ENCODE peak calls at places on chromosome 11, in nine cellular contexts. One of them, this sample, is unnamed.
A peak's percentile ranks its signal among the peaks of the same experiment; 100 is the strongest.

GRCh38 chr11:126113515-126113957 is 50.9 kb upstream of the CDON start:
- DNase-seq in neural progenitor cell: peak; percentile 28
- DNase-seq in suprapubic skin: peak; percentile 94
- DNase-seq in astrocyte of the spinal cord: peak; percentile 86
- DNase-seq in cardiac muscle cell: peak; percentile 98
- DNase-seq in Calu3: peak; percentile 83
- DNase-seq in RWPE1: peak; percentile 72
- DNase-seq in GM10248: no peak
- DNase-seq in stomach: peak; percentile 93
- DNase-seq in this sample: peak; percentile 97

GRCh38 chr11:57793711-57794110 is 32.1 kb downstream of the CTNND1 start:
- DNase-seq in suprapubic skin: no peak
- DNase-seq in stomach: no peak
- DNase-seq in Calu3: no peak
- DNase-seq in cardiac muscle cell: no peak
- DNase-seq in GM10248: no peak
- DNase-seq in astrocyte of the spinal cord: no peak
- DNase-seq in RWPE1: no peak
- DNase-seq in neural progenitor cell: no peak
- DNase-seq in this sample: no peak

GRCh38 chr11:9075441-9076000 is 15.9 kb downstream of the SCUBE2 start:
- DNase-seq in cardiac muscle cell: peak; percentile 20
- DNase-seq in astrocyte of the spinal cord: no peak
- DNase-seq in GM10248: no peak
- DNase-seq in Calu3: no peak
- DNase-seq in RWPE1: no peak
- DNase-seq in stomach: peak; percentile 43
- DNase-seq in suprapubic skin: no peak
- DNase-seq in neural progenitor cell: no peak
- DNase-seq in this sample: no peak

GRCh38 chr11:78170413-78170812 is 18.0 kb downstream of the KCTD21 start:
- DNase-seq in stomach: no peak
- DNase-seq in neural progenitor cell: no peak
- DNase-seq in GM10248: no peak
- DNase-seq in astrocyte of the spinal cord: no peak
- DNase-seq in Calu3: no peak
- DNase-seq in cardiac muscle cell: no peak
- DNase-seq in suprapubic skin: no peak
- DNase-seq in RWPE1: no peak
- DNase-seq in this sample: no peak

GRCh38 chr11:70243912-70244652 is 26.4 kb upstream of the PPFIA1 start:
- DNase-seq in GM10248: no peak
- DNase-seq in cardiac muscle cell: peak; percentile 47
- DNase-seq in stomach: no peak
- DNase-seq in astrocyte of the spinal cord: no peak
- DNase-seq in Calu3: no peak
- DNase-seq in RWPE1: peak; percentile 78
- DNase-seq in suprapubic skin: no peak
- DNase-seq in neural progenitor cell: no peak
- DNase-seq in this sample: no peak

GRCh38 chr11:9827700-9828099 is 163.8 kb downstream of the SWAP70 start:
- DNase-seq in cardiac muscle cell: no peak
- DNase-seq in neural progenitor cell: no peak
- DNase-seq in suprapubic skin: no peak
- DNase-seq in astrocyte of the spinal cord: no peak
- DNase-seq in stomach: no peak
- DNase-seq in Calu3: no peak
- DNase-seq in GM10248: no peak
- DNase-seq in RWPE1: no peak
- DNase-seq in this sample: no peak

GRCh38 chr11:95790933-95791247 is 592 bp downstream of the CEP57 start:
- DNase-seq in Calu3: peak; percentile 58
- DNase-seq in neural progenitor cell: peak; percentile 77
- DNase-seq in cardiac muscle cell: peak; percentile 72
- DNase-seq in suprapubic skin: peak; percentile 80
- DNase-seq in stomach: peak; percentile 71
- DNase-seq in astrocyte of the spinal cord: peak; percentile 61
- DNase-seq in RWPE1: peak; percentile 61
- DNase-seq in GM10248: peak; percentile 22
- DNase-seq in this sample: peak; percentile 30

GRCh38 chr11:27012254-27012921 is 18.5 kb downstream of the FIBIN start:
- DNase-seq in Calu3: no peak
- DNase-seq in RWPE1: no peak
- DNase-seq in cardiac muscle cell: peak; percentile 76
- DNase-seq in stomach: no peak
- DNase-seq in suprapubic skin: no peak
- DNase-seq in astrocyte of the spinal cord: peak; percentile 89
- DNase-seq in GM10248: no peak
- DNase-seq in neural progenitor cell: peak; percentile 26
- DNase-seq in this sample: peak; percentile 34

GRCh38 chr11:72587696-72588095 is 86.5 kb downstream of the PDE2A start:
- DNase-seq in GM10248: no peak
- DNase-seq in stomach: no peak
- DNase-seq in RWPE1: no peak
- DNase-seq in suprapubic skin: no peak
- DNase-seq in cardiac muscle cell: no peak
- DNase-seq in neural progenitor cell: no peak
- DNase-seq in Calu3: no peak
- DNase-seq in astrocyte of the spinal cord: no peak
- DNase-seq in this sample: no peak

GRCh38 chr11:72591785-72592490 is 82.3 kb downstream of the PDE2A start:
- DNase-seq in astrocyte of the spinal cord: no peak
- DNase-seq in neural progenitor cell: no peak
- DNase-seq in cardiac muscle cell: no peak
- DNase-seq in stomach: no peak
- DNase-seq in RWPE1: no peak
- DNase-seq in GM10248: no peak
- DNase-seq in suprapubic skin: no peak
- DNase-seq in Calu3: no peak
- DNase-seq in this sample: no peak

GRCh38 chr11:72588656-72589410 is 85.4 kb downstream of the PDE2A start:
- DNase-seq in neural progenitor cell: no peak
- DNase-seq in RWPE1: no peak
- DNase-seq in Calu3: no peak
- DNase-seq in cardiac muscle cell: no peak
- DNase-seq in stomach: no peak
- DNase-seq in suprapubic skin: no peak
- DNase-seq in astrocyte of the spinal cord: no peak
- DNase-seq in GM10248: no peak
- DNase-seq in this sample: no peak

GRCh38 chr11:72591023-72591422 is 83.2 kb downstream of the PDE2A start:
- DNase-seq in stomach: no peak
- DNase-seq in suprapubic skin: no peak
- DNase-seq in RWPE1: no peak
- DNase-seq in GM10248: no peak
- DNase-seq in astrocyte of the spinal cord: no peak
- DNase-seq in Calu3: no peak
- DNase-seq in neural progenitor cell: no peak
- DNase-seq in cardiac muscle cell: no peak
- DNase-seq in this sample: no peak

DNA sequence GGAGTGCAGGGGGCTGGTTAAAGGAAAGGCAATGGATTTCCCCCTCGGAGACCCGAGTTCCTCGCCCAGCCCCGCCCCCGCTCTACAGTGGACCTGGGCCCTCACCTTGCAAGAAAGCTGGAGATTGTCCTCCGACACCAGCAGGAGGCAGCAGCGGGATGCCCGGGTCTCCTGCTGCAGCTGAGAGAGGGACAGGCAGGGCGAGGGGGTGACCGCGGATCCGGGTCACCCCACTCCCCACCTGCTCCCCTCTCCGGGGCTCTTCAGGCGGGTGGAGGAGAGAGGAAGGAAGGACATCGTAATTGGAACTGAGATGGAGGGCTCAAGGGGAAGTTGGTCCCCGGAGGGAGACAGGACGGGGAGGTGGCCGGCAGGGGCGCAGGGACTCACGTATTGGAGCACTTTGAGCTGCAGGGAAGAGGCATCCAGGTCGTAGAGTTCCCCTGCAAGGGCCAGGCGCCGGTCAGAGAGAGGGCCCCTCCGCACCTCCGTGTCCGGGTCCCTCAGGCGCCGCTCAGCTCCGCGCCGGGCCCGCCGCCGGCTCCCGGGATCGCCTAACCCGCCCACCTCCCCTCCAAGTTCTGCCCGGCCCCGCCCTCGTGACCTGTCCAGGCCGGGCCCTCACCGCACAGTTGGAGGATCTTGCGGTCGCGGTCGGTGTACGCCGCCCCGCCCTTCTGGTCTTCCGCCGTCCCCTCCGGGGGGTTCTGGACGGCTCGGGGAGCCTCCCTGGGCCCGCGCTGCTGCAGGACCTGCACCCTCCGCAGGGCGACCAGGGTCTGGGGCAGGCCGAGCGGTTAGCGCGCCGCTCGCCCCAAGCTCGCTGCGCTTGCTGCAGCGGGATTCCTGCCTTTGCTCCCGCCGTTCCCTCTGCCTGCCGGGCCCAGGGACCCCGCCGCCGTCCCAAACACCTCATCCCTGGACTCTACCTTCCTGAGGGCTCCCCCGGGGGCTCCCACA is 84.1 kb downstream of the PDE2A start:
- DNase-seq in stomach: peak; percentile 47
- DNase-seq in astrocyte of the spinal cord: peak; percentile 14
- DNase-seq in neural progenitor cell: peak; percentile 83
- DNase-seq in cardiac muscle cell: peak; percentile 27
- DNase-seq in suprapubic skin: no peak
- DNase-seq in Calu3: peak; percentile 64
- DNase-seq in RWPE1: no peak
- DNase-seq in GM10248: peak; percentile 56
- DNase-seq in this sample: no peak
- TF ChIP-seq CTCF in stomach: no peak
- TF ChIP-seq CTCF in astrocyte of the spinal cord: peak; percentile 55
- TF ChIP-seq CTCF in neural progenitor cell: peak; percentile 72
- TF ChIP-seq CTCF in cardiac muscle cell: peak; percentile 56
- TF ChIP-seq CTCF in suprapubic skin: no peak
- TF ChIP-seq CTCF in Calu3: peak; percentile 38
- TF ChIP-seq CTCF in RWPE1: no peak
- TF ChIP-seq CTCF in GM10248: peak; percentile 53
- TF ChIP-seq CTCF in this sample: peak; percentile 66

GRCh38 chr11:119696378-119697157 is 32.4 kb downstream of the NECTIN1 start:
- DNase-seq in stomach: no peak
- DNase-seq in RWPE1: peak; percentile 95
- DNase-seq in GM10248: no peak
- DNase-seq in astrocyte of the spinal cord: no peak
- DNase-seq in suprapubic skin: no peak
- DNase-seq in Calu3: no peak
- DNase-seq in cardiac muscle cell: no peak
- DNase-seq in neural progenitor cell: peak; percentile 58
- DNase-seq in this sample: no peak

GRCh38 chr11:119692547-119692834 is 36.5 kb downstream of the NECTIN1 start:
- DNase-seq in cardiac muscle cell: no peak
- DNase-seq in astrocyte of the spinal cord: no peak
- DNase-seq in RWPE1: no peak
- DNase-seq in GM10248: no peak
- DNase-seq in suprapubic skin: no peak
- DNase-seq in stomach: no peak
- DNase-seq in Calu3: no peak
- DNase-seq in neural progenitor cell: no peak
- DNase-seq in this sample: no peak

GRCh38 chr11:119693253-119693815 is 35.7 kb downstream of the NECTIN1 start:
- DNase-seq in Calu3: no peak
- DNase-seq in GM10248: peak; percentile 63
- DNase-seq in RWPE1: no peak
- DNase-seq in suprapubic skin: no peak
- DNase-seq in astrocyte of the spinal cord: no peak
- DNase-seq in stomach: no peak
- DNase-seq in neural progenitor cell: no peak
- DNase-seq in cardiac muscle cell: no peak
- DNase-seq in this sample: no peak

GRCh38 chr11:119691701-119692546 is 37.1 kb downstream of the NECTIN1 start:
- DNase-seq in stomach: no peak
- DNase-seq in suprapubic skin: no peak
- DNase-seq in astrocyte of the spinal cord: no peak
- DNase-seq in neural progenitor cell: no peak
- DNase-seq in cardiac muscle cell: no peak
- DNase-seq in GM10248: no peak
- DNase-seq in Calu3: no peak
- DNase-seq in RWPE1: peak; percentile 93
- DNase-seq in this sample: no peak

DNA sequence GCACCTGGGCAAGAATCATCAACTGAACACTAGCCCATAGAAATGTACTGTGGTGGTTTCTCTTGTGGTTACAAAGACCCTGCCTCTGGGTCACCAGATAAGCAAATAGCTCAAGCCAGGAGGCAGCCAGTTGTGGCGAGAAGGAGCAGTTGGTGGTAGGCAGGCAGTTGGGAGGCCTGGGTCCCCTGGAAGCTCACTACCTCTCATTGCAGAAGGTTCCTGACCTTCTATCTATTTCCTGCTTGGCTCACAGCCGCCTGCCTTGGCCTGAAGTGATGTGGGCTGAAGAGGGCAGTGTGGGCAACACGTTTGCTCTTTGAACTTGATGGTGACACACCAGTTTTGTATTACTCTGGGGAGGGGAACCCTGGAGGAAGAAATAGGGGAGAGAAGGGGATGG is 34.7 kb downstream of the NECTIN1 start:
- DNase-seq in neural progenitor cell: no peak
- DNase-seq in suprapubic skin: no peak
- DNase-seq in RWPE1: no peak
- DNase-seq in Calu3: no peak
- DNase-seq in astrocyte of the spinal cord: no peak
- DNase-seq in GM10248: peak; percentile 50
- DNase-seq in stomach: peak; percentile 63
- DNase-seq in cardiac muscle cell: no peak
- DNase-seq in this sample: no peak
- TF ChIP-seq CTCF in neural progenitor cell: no peak
- TF ChIP-seq CTCF in suprapubic skin: no peak
- TF ChIP-seq CTCF in RWPE1: no peak
- TF ChIP-seq CTCF in Calu3: no peak
- TF ChIP-seq CTCF in astrocyte of the spinal cord: no peak
- TF ChIP-seq CTCF in GM10248: peak; percentile 21
- TF ChIP-seq CTCF in stomach: no peak
- TF ChIP-seq CTCF in cardiac muscle cell: no peak
- TF ChIP-seq CTCF in this sample: peak; percentile 8

DNA sequence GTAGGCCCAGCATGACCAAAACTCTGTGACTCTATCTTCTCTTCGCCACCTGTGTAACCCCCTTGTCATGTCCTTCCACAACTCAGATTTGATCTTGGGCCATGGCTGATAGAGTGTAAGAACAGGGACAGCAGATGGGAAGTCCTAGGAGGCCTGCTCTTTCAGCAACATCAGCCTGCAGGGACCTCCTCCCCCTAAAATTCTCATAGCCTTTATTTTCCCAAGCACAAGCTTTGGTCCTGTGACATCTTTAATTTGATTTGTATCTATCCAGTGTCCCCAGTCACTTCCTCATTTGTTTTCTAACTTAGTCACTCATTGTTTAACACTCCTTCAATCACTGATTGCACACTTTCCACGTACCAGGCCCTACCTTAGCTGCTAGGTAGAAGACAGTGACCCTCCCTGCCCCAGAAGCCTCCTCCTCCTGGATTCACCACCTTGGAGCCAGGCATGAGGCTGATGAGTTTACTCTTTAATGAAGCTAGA is 5.3 kb downstream of the UBQLN3 start:
- DNase-seq in RWPE1: no peak
- DNase-seq in cardiac muscle cell: no peak
- DNase-seq in GM10248: no peak
- DNase-seq in Calu3: no peak
- DNase-seq in astrocyte of the spinal cord: no peak
- DNase-seq in neural progenitor cell: no peak
- DNase-seq in suprapubic skin: no peak
- DNase-seq in stomach: no peak
- DNase-seq in this sample: no peak
- TF ChIP-seq CTCF in RWPE1: no peak
- TF ChIP-seq CTCF in cardiac muscle cell: no peak
- TF ChIP-seq CTCF in GM10248: no peak
- TF ChIP-seq CTCF in Calu3: no peak
- TF ChIP-seq CTCF in astrocyte of the spinal cord: no peak
- TF ChIP-seq CTCF in neural progenitor cell: no peak
- TF ChIP-seq CTCF in suprapubic skin: no peak
- TF ChIP-seq CTCF in stomach: no peak
- TF ChIP-seq CTCF in this sample: no peak

DNA sequence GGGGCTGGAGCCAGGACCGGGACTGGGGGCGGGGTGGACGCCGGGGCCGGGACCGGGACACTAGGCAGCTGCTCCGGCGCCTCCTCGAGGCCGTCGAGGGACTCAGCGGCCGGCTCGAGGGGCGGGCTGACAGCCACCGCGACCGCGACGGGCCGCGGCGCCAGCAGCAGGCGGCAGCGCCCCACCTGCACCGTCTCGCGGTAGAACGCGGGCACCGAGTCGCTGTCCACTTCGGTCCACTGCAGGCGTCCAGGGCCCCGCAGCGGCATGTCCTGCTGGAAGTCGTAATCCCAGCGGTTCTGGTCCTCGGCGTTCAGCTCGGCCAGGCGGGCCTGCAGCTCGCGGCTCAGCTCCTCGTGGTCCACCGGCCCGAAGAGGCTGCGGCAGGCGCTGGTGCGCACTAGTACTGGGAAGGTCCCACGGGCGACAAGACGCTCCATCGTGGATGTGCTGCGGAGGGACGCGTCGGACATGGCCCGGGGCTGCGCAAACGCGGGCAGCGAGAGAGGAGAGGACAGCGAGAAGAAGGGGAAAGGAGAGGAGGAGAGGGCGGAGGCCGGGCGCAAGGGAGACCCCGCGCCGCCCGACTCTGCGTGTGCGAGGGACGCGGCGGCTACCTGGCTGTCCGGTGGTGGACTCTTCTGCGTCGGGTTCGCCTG is 429 bp downstream of the CDKN1C start:
- DNase-seq in Calu3: peak; percentile 78
- DNase-seq in neural progenitor cell: peak; percentile 88
- DNase-seq in suprapubic skin: no peak
- DNase-seq in cardiac muscle cell: peak; percentile 66
- DNase-seq in stomach: peak; percentile 71
- DNase-seq in GM10248: peak; percentile 51
- DNase-seq in astrocyte of the spinal cord: peak; percentile 42
- DNase-seq in RWPE1: no peak
- DNase-seq in this sample: no peak
- TF ChIP-seq CTCF in Calu3: peak; percentile 29
- TF ChIP-seq CTCF in neural progenitor cell: peak; percentile 43
- TF ChIP-seq CTCF in suprapubic skin: no peak
- TF ChIP-seq CTCF in cardiac muscle cell: peak; percentile 30
- TF ChIP-seq CTCF in stomach: no peak
- TF ChIP-seq CTCF in GM10248: peak; percentile 9
- TF ChIP-seq CTCF in astrocyte of the spinal cord: peak; percentile 32
- TF ChIP-seq CTCF in RWPE1: peak; percentile 63
- TF ChIP-seq CTCF in this sample: no peak